ENCODE peak calls at places on chromosomes 2 and 18, in five cellular contexts. I is SW480; M is naive thymus-derived CD8-positive, alpha-beta T cell; J is right cardiac atrium; K is choroid plexus epithelial cell. V is an unnamed sample.

GRCh38 chr2:18311413-18311812 is 249.0 kb downstream of the RDH14 start:
- DNase-seq in I (no peak), M (no peak), J (no peak), K (no peak), V (peak)

GRCh38 chr18:79681484-79682387 is 2.1 kb downstream of the CTDP1 start:
- DNase-seq in I (peak), M (peak), J (no peak), K (peak), V (no peak)

GRCh38 chr2:152200562-152201465 is 25.3 kb upstream of the STAM2 start:
- DNase-seq in I (peak), M (no peak), J (peak), K (peak), V (peak)

GRCh38 chr18:64207818-64208217 is 58.9 kb upstream of the LINC00305 start:
- DNase-seq in I (no peak), M (no peak), J (no peak), K (no peak), V (no peak)

GRCh38 chr2:25280066-25280687 is 61.5 kb downstream of the DNMT3A start:
- DNase-seq in I (no peak), M (no peak), J (no peak), K (no peak), V (no peak)

GRCh38 chr2:15643791-15644588 is 52.3 kb downstream of the DDX1 start:
- DNase-seq in I (no peak), M (no peak), J (no peak), K (no peak), V (no peak)

GRCh38 chr2:112683550-112684414 is 37.0 kb upstream of the NT5DC4 start:
- DNase-seq in I (peak), M (no peak), J (no peak), K (no peak), V (no peak)

GRCh38 chr2:240452471-240453256 is 17.2 kb downstream of the GPC1 start:
- DNase-seq in I (peak), M (no peak), J (peak), K (peak), V (peak)

GRCh38 chr2:238509151-238509820 is 82.6 kb downstream of the ASB1 start:
- DNase-seq in I (no peak), M (no peak), J (no peak), K (peak), V (peak)

GRCh38 chr2:197248623-197249022 is 62.0 kb downstream of the ANKRD44 start:
- DNase-seq in I (no peak), M (peak), J (peak), K (peak), V (peak)

GRCh38 chr18:67515987-67516431 is 511 bp downstream of the DSEL start:
- DNase-seq in I (peak), M (peak), J (peak), K (peak), V (peak)

GRCh38 chr18:4450065-4450676 is 4.9 kb downstream of the DLGAP1 start:
- DNase-seq in I (no peak), M (no peak), J (no peak), K (no peak), V (no peak)

GRCh38 chr2:219629976-219630695 is 2.7 kb downstream of the SLC4A3 start:
- DNase-seq in I (no peak), M (no peak), J (peak), K (no peak), V (no peak)

GRCh38 chr2:65431417-65432226 is 777 bp downstream of the SPRED2 start:
- DNase-seq in I (peak), M (peak), J (peak), K (peak), V (peak)

GRCh38 chr18:77918738-77919137 is 669.1 kb downstream of the GALR1 start:
- DNase-seq in I (no peak), M (no peak), J (no peak), K (no peak), V (no peak)

GRCh38 chr2:8685697-8686358 is 4.0 kb downstream of the ID2 start:
- DNase-seq in I (peak), M (peak), J (peak), K (peak), V (peak)

GRCh38 chr2:238107525-238108422 is 7.6 kb downstream of the ESPNL start:
- DNase-seq in I (peak), M (no peak), J (peak), K (no peak), V (no peak)

GRCh38 chr2:193743089-193743488 is 1548.4 kb upstream of the TMEFF2 start:
- DNase-seq in I (no peak), M (no peak), J (no peak), K (no peak), V (no peak)

GRCh38 chr2:112020561-112020960 is 34.5 kb upstream of the TMEM87B start:
- DNase-seq in I (peak), M (no peak), J (no peak), K (peak), V (no peak)

GRCh38 chr18:55587341-55588000 is 521 bp downstream of the TCF4 start:
- DNase-seq in I (no peak), M (no peak), J (peak), K (peak), V (peak)

GRCh38 chr18:49241852-49242251 is 218.6 kb downstream of the DYM start:
- DNase-seq in I (no peak), M (no peak), J (no peak), K (peak), V (peak)

GRCh38 chr2:240637116-240637900 is 12.0 kb downstream of the GPR35 start:
- DNase-seq in I (no peak), M (no peak), J (peak), K (no peak), V (no peak)

GRCh38 chr2:21333249-21333648 is 209.5 kb downstream of the TDRD15 start:
- DNase-seq in I (no peak), M (no peak), J (no peak), K (no peak), V (no peak)

GRCh38 chr18:9905401-9905922 is 8.4 kb upstream of the VAPA start:
- DNase-seq in I (no peak), M (no peak), J (no peak), K (peak), V (no peak)

GRCh38 chr2:215624423-215624829 is 188.6 kb upstream of the FN1 start:
- DNase-seq in I (no peak), M (no peak), J (peak), K (peak), V (peak)

GRCh38 chr2:241851325-241852115 is 7.2 kb downstream of the PDCD1 start:
- DNase-seq in I (no peak), M (no peak), J (peak), K (no peak), V (no peak)

GRCh38 chr18:27865431-27865830 is 311.5 kb downstream of the CDH2 start:
- DNase-seq in I (no peak), M (no peak), J (no peak), K (no peak), V (no peak)

GRCh38 chr18:41906528-41907256 is 48.3 kb upstream of the PIK3C3 start:
- DNase-seq in I (peak), M (peak), J (no peak), K (peak), V (peak)

GRCh38 chr2:102111823-102112222 is 30.7 kb upstream of the IL1R1 start:
- DNase-seq in I (no peak), M (no peak), J (no peak), K (no peak), V (no peak)

GRCh38 chr18:61706516-61706915 is 186.3 kb downstream of the RNF152 start:
- DNase-seq in I (no peak), M (no peak), J (no peak), K (no peak), V (no peak)

GRCh38 chr18:64618390-64618789 is 469.5 kb upstream of the LINC00305 start:
- DNase-seq in I (no peak), M (no peak), J (no peak), K (no peak), V (no peak)

GRCh38 chr18:56575819-56576663 is 62.4 kb downstream of the TXNL1 start:
- DNase-seq in I (peak), M (no peak), J (no peak), K (peak), V (peak)

GRCh38 chr18:63773616-63774015 is 1.6 kb upstream of the SERPINB7 start:
- DNase-seq in I (no peak), M (no peak), J (no peak), K (no peak), V (no peak)

GRCh38 chr2:216242365-216242764 is 129.9 kb downstream of the MARCHF4 start:
- DNase-seq in I (no peak), M (no peak), J (no peak), K (no peak), V (no peak)

GRCh38 chr2:233477548-233478433 is 88.8 kb downstream of the USP40 start:
- DNase-seq in I (no peak), M (no peak), J (no peak), K (no peak), V (no peak)

GRCh38 chr2:205464681-205465080 is 217.6 kb upstream of the NRP2 start:
- DNase-seq in I (no peak), M (no peak), J (no peak), K (no peak), V (no peak)

GRCh38 chr2:85800576-85800975 is 46.8 kb downstream of the ATOH8 start:
- DNase-seq in I (no peak), M (no peak), J (no peak), K (no peak), V (no peak)

V was measured in IMR-90.